ENCODE peak calls at places on chromosome 1, in nine cellular contexts. One of them, this sample, is unnamed.

GRCh38 chr1:145730900-145731299 is 11.6 kb downstream of the CD160 start:
- DNase-seq in GM10248: no peak
- DNase-seq in pancreas: no peak
- DNase-seq in ascending aorta: no peak
- DNase-seq in coronary artery: no peak
- DNase-seq in BE2C: no peak
- DNase-seq in effector memory CD8-positive, alpha-beta T cell: no peak
- DNase-seq in HS-5: no peak
- DNase-seq in CD8-positive, alpha-beta memory T cell: no peak
- DNase-seq in this sample: no peak

GRCh38 chr1:199405634-199406196 is 621.8 kb upstream of the NR5A2 start:
- DNase-seq in HS-5: no peak
- DNase-seq in GM10248: no peak
- DNase-seq in effector memory CD8-positive, alpha-beta T cell: no peak
- DNase-seq in ascending aorta: no peak
- DNase-seq in CD8-positive, alpha-beta memory T cell: no peak
- DNase-seq in coronary artery: no peak
- DNase-seq in pancreas: no peak
- DNase-seq in BE2C: no peak
- DNase-seq in this sample: no peak

GRCh38 chr1:41659903-41660302 is 175.4 kb upstream of the EDN2 start:
- DNase-seq in pancreas: no peak
- DNase-seq in BE2C: no peak
- DNase-seq in CD8-positive, alpha-beta memory T cell: no peak
- DNase-seq in GM10248: no peak
- DNase-seq in effector memory CD8-positive, alpha-beta T cell: no peak
- DNase-seq in coronary artery: no peak
- DNase-seq in HS-5: no peak
- DNase-seq in ascending aorta: no peak
- DNase-seq in this sample: no peak

GRCh38 chr1:116448785-116449385 is 75.8 kb downstream of the ATP1A1 start:
- DNase-seq in effector memory CD8-positive, alpha-beta T cell: no peak
- DNase-seq in CD8-positive, alpha-beta memory T cell: no peak
- DNase-seq in ascending aorta: no peak
- DNase-seq in coronary artery: no peak
- DNase-seq in BE2C: no peak
- DNase-seq in HS-5: no peak
- DNase-seq in pancreas: no peak
- DNase-seq in GM10248: no peak
- DNase-seq in this sample: no peak

GRCh38 chr1:2597441-2598328 is 11.1 kb downstream of the PRXL2B start:
- DNase-seq in CD8-positive, alpha-beta memory T cell: no peak
- DNase-seq in BE2C: no peak
- DNase-seq in GM10248: no peak
- DNase-seq in effector memory CD8-positive, alpha-beta T cell: no peak
- DNase-seq in HS-5: no peak
- DNase-seq in coronary artery: peak; percentile 68
- DNase-seq in ascending aorta: no peak
- DNase-seq in pancreas: no peak
- DNase-seq in this sample: no peak

GRCh38 chr1:232876506-232877360 is 71.5 kb downstream of the MAP10 start:
- DNase-seq in BE2C: no peak
- DNase-seq in effector memory CD8-positive, alpha-beta T cell: no peak
- DNase-seq in CD8-positive, alpha-beta memory T cell: no peak
- DNase-seq in pancreas: no peak
- DNase-seq in coronary artery: no peak
- DNase-seq in GM10248: no peak
- DNase-seq in ascending aorta: no peak
- DNase-seq in HS-5: no peak
- DNase-seq in this sample: no peak

GRCh38 chr1:20753589-20753988 is 21.1 kb upstream of the SH2D5 start:
- DNase-seq in ascending aorta: no peak
- DNase-seq in CD8-positive, alpha-beta memory T cell: no peak
- DNase-seq in GM10248: no peak
- DNase-seq in effector memory CD8-positive, alpha-beta T cell: no peak
- DNase-seq in pancreas: no peak
- DNase-seq in HS-5: no peak
- DNase-seq in coronary artery: no peak
- DNase-seq in BE2C: no peak
- DNase-seq in this sample: no peak

GRCh38 chr1:160056648-160057169 is 13.3 kb downstream of the KCNJ10 start:
- DNase-seq in effector memory CD8-positive, alpha-beta T cell: no peak
- DNase-seq in CD8-positive, alpha-beta memory T cell: no peak
- DNase-seq in coronary artery: no peak
- DNase-seq in ascending aorta: no peak
- DNase-seq in pancreas: no peak
- DNase-seq in HS-5: no peak
- DNase-seq in BE2C: no peak
- DNase-seq in GM10248: no peak
- DNase-seq in this sample: no peak

GRCh38 chr1:113456967-113457366 is 66.7 kb downstream of the MAGI3 start:
- DNase-seq in ascending aorta: peak; percentile 9
- DNase-seq in effector memory CD8-positive, alpha-beta T cell: no peak
- DNase-seq in GM10248: no peak
- DNase-seq in pancreas: no peak
- DNase-seq in BE2C: no peak
- DNase-seq in coronary artery: no peak
- DNase-seq in CD8-positive, alpha-beta memory T cell: no peak
- DNase-seq in HS-5: peak; percentile 91
- DNase-seq in this sample: peak; percentile 87

GRCh38 chr1:39226836-39227235 is 22.3 kb downstream of the MACF1 start:
- DNase-seq in HS-5: no peak
- DNase-seq in coronary artery: no peak
- DNase-seq in pancreas: no peak
- DNase-seq in GM10248: no peak
- DNase-seq in ascending aorta: no peak
- DNase-seq in effector memory CD8-positive, alpha-beta T cell: no peak
- DNase-seq in BE2C: no peak
- DNase-seq in CD8-positive, alpha-beta memory T cell: no peak
- DNase-seq in this sample: no peak

GRCh38 chr1:201511925-201512539 is 5.1 kb upstream of the CSRP1 start:
- DNase-seq in coronary artery: peak; percentile 83
- DNase-seq in effector memory CD8-positive, alpha-beta T cell: no peak
- DNase-seq in ascending aorta: no peak
- DNase-seq in HS-5: no peak
- DNase-seq in pancreas: peak; percentile 44
- DNase-seq in BE2C: peak; percentile 55
- DNase-seq in CD8-positive, alpha-beta memory T cell: no peak
- DNase-seq in GM10248: peak; percentile 65
- DNase-seq in this sample: no peak

GRCh38 chr1:96515430-96515829 is 206.2 kb upstream of the PTBP2 start:
- DNase-seq in effector memory CD8-positive, alpha-beta T cell: no peak
- DNase-seq in ascending aorta: no peak
- DNase-seq in GM10248: no peak
- DNase-seq in coronary artery: no peak
- DNase-seq in CD8-positive, alpha-beta memory T cell: no peak
- DNase-seq in HS-5: no peak
- DNase-seq in pancreas: no peak
- DNase-seq in BE2C: no peak
- DNase-seq in this sample: no peak

GRCh38 chr1:18795002-18795689 is 64.3 kb downstream of the TAS1R2 start:
- DNase-seq in pancreas: no peak
- DNase-seq in coronary artery: no peak
- DNase-seq in GM10248: no peak
- DNase-seq in BE2C: no peak
- DNase-seq in CD8-positive, alpha-beta memory T cell: no peak
- DNase-seq in ascending aorta: no peak
- DNase-seq in effector memory CD8-positive, alpha-beta T cell: no peak
- DNase-seq in HS-5: no peak
- DNase-seq in this sample: no peak

GRCh38 chr1:53541761-53542550 is 82.8 kb downstream of the DMRTB1 start:
- DNase-seq in GM10248: no peak
- DNase-seq in coronary artery: no peak
- DNase-seq in pancreas: peak; percentile 22
- DNase-seq in CD8-positive, alpha-beta memory T cell: no peak
- DNase-seq in effector memory CD8-positive, alpha-beta T cell: no peak
- DNase-seq in ascending aorta: no peak
- DNase-seq in BE2C: peak; percentile 28
- DNase-seq in HS-5: peak; percentile 81
- DNase-seq in this sample: no peak

GRCh38 chr1:241208910-241209414 is 148.0 kb downstream of the RGS7 start:
- DNase-seq in CD8-positive, alpha-beta memory T cell: no peak
- DNase-seq in effector memory CD8-positive, alpha-beta T cell: no peak
- DNase-seq in HS-5: no peak
- DNase-seq in pancreas: no peak
- DNase-seq in GM10248: no peak
- DNase-seq in BE2C: no peak
- DNase-seq in coronary artery: no peak
- DNase-seq in ascending aorta: no peak
- DNase-seq in this sample: no peak

GRCh38 chr1:216212826-216213225 is 210.4 kb downstream of the USH2A start:
- DNase-seq in CD8-positive, alpha-beta memory T cell: no peak
- DNase-seq in HS-5: no peak
- DNase-seq in pancreas: no peak
- DNase-seq in GM10248: no peak
- DNase-seq in effector memory CD8-positive, alpha-beta T cell: no peak
- DNase-seq in ascending aorta: no peak
- DNase-seq in BE2C: no peak
- DNase-seq in coronary artery: no peak
- DNase-seq in this sample: no peak

GRCh38 chr1:224644553-224645154 is 28.5 kb downstream of the CNIH3 start:
- DNase-seq in HS-5: no peak
- DNase-seq in CD8-positive, alpha-beta memory T cell: peak; percentile 48
- DNase-seq in GM10248: peak; percentile 75
- DNase-seq in ascending aorta: no peak
- DNase-seq in pancreas: no peak
- DNase-seq in effector memory CD8-positive, alpha-beta T cell: peak; percentile 53
- DNase-seq in BE2C: peak; percentile 53
- DNase-seq in coronary artery: no peak
- DNase-seq in this sample: no peak

GRCh38 chr1:18645172-18646090 is 14.8 kb downstream of the PAX7 start:
- DNase-seq in CD8-positive, alpha-beta memory T cell: peak; percentile 27
- DNase-seq in coronary artery: no peak
- DNase-seq in HS-5: no peak
- DNase-seq in effector memory CD8-positive, alpha-beta T cell: no peak
- DNase-seq in pancreas: no peak
- DNase-seq in ascending aorta: no peak
- DNase-seq in GM10248: no peak
- DNase-seq in BE2C: no peak
- DNase-seq in this sample: no peak

GRCh38 chr1:94298861-94299260 is 61.5 kb upstream of the ARHGAP29 start:
- DNase-seq in coronary artery: no peak
- DNase-seq in pancreas: no peak
- DNase-seq in ascending aorta: no peak
- DNase-seq in HS-5: no peak
- DNase-seq in effector memory CD8-positive, alpha-beta T cell: no peak
- DNase-seq in CD8-positive, alpha-beta memory T cell: no peak
- DNase-seq in GM10248: no peak
- DNase-seq in BE2C: no peak
- DNase-seq in this sample: no peak

GRCh38 chr1:81042225-81042624 is 758.5 kb upstream of the ADGRL2 start:
- DNase-seq in ascending aorta: no peak
- DNase-seq in BE2C: no peak
- DNase-seq in CD8-positive, alpha-beta memory T cell: no peak
- DNase-seq in effector memory CD8-positive, alpha-beta T cell: no peak
- DNase-seq in coronary artery: no peak
- DNase-seq in HS-5: no peak
- DNase-seq in pancreas: no peak
- DNase-seq in GM10248: no peak
- DNase-seq in this sample: no peak

GRCh38 chr1:202255343-202255742 is 61.7 kb downstream of the LGR6 start:
- DNase-seq in CD8-positive, alpha-beta memory T cell: no peak
- DNase-seq in coronary artery: no peak
- DNase-seq in pancreas: no peak
- DNase-seq in effector memory CD8-positive, alpha-beta T cell: no peak
- DNase-seq in ascending aorta: no peak
- DNase-seq in BE2C: no peak
- DNase-seq in HS-5: no peak
- DNase-seq in GM10248: no peak
- DNase-seq in this sample: no peak

GRCh38 chr1:12507631-12508030 is 110.4 kb downstream of the DHRS3 start:
- DNase-seq in effector memory CD8-positive, alpha-beta T cell: no peak
- DNase-seq in ascending aorta: no peak
- DNase-seq in pancreas: no peak
- DNase-seq in BE2C: no peak
- DNase-seq in GM10248: no peak
- DNase-seq in HS-5: no peak
- DNase-seq in coronary artery: no peak
- DNase-seq in CD8-positive, alpha-beta memory T cell: no peak
- DNase-seq in this sample: no peak